ENCODE peak calls at places on chromosomes 13 and 19, in four cellular contexts. G, F, M and O are unnamed samples.

GRCh38 chr19:1104452-1105216 is 840 bp downstream of the GPX4 start:
- DNase-seq in G (peak), F (peak), M (peak), O (peak)

GRCh38 chr13:114095486-114095885 is 36.9 kb downstream of the RASA3 start:
- DNase-seq in G (no peak), F (no peak), M (no peak), O (no peak)

GRCh38 chr19:44260695-44261446 is 1.2 kb downstream of the ZNF233 start:
- DNase-seq in G (no peak), F (no peak), M (no peak), O (no peak)

GRCh38 chr13:114121496-114122466 is 10.6 kb downstream of the RASA3 start:
- DNase-seq in G (no peak), M (no peak), F (no peak), O (peak)

GRCh38 chr13:74289861-74290260 is 155.7 kb upstream of the KLF12 start:
- DNase-seq in G (no peak), F (no peak), M (peak), O (no peak)

GRCh38 chr13:48808689-48809088 is 155.0 kb downstream of the CYSLTR2 start:
- DNase-seq in G (no peak), F (no peak), M (no peak), O (peak)

GRCh38 chr13:100561599-100562204 is 26.9 kb downstream of the GGACT start:
- DNase-seq in G (no peak), M (no peak), F (no peak), O (no peak)

GRCh38 chr19:40862785-40863184 is 12.5 kb upstream of the CYP2A6 start:
- DNase-seq in F (no peak), G (no peak), M (no peak), O (no peak)

GRCh38 chr19:43934055-43934984 is 762 bp downstream of the ZNF45 start:
- DNase-seq in M (no peak), G (peak), F (no peak), O (no peak)

GRCh38 chr13:41652735-41653361 is 195.5 kb downstream of the RGCC start:
- DNase-seq in G (peak), M (peak), F (no peak), O (peak)

GRCh38 chr19:13783565-13784500 is 9.6 kb downstream of the C19orf53 start:
- DNase-seq in F (no peak), M (no peak), G (no peak), O (no peak)

GRCh38 chr19:32822916-32823746 is 46.4 kb downstream of the SLC7A9 start:
- DNase-seq in M (no peak), G (no peak), F (no peak), O (no peak)

GRCh38 chr13:96673825-96674224 is 320.5 kb downstream of the OXGR1 start:
- DNase-seq in G (peak), F (no peak), M (no peak), O (no peak)

GRCh38 chr19:7619671-7620441 is 9.5 kb downstream of the XAB2 start:
- DNase-seq in M (no peak), F (no peak), G (no peak), O (no peak)

GRCh38 chr13:83780201-83780600 is 102.1 kb downstream of the SLITRK1 start:
- DNase-seq in F (no peak), M (no peak), G (peak), O (peak)

GRCh38 chr13:103255587-103256301 is 189.5 kb upstream of the SLC10A2 start:
- DNase-seq in G (no peak), F (no peak), M (peak), O (no peak)

GRCh38 chr19:45423589-45424190 is at the start of gene ERCC1:
- DNase-seq in G (peak), F (peak), M (peak), O (peak)

GRCh38 chr19:6239401-6239844 is 40.4 kb downstream of the MLLT1 start:
- DNase-seq in G (no peak), F (no peak), M (no peak), O (no peak)

GRCh38 chr19:47183579-47183978 is 47.4 kb downstream of the BBC3 start:
- DNase-seq in G (no peak), F (no peak), M (no peak), O (no peak)

GRCh38 chr19:32859591-32859990 is 10.0 kb downstream of the SLC7A9 start:
- DNase-seq in G (no peak), F (no peak), M (no peak), O (no peak)

GRCh38 chr13:41916173-41916954 is 44.5 kb downstream of the VWA8 start:
- DNase-seq in F (no peak), G (no peak), M (no peak), O (no peak)

GRCh38 chr19:43636121-43636683 is 3.4 kb downstream of the CADM4 start:
- DNase-seq in F (no peak), G (no peak), M (no peak), O (no peak)

GRCh38 chr13:49812806-49813205 is 20.3 kb upstream of the KPNA3 start:
- DNase-seq in F (no peak), M (no peak), G (no peak), O (no peak)

GRCh38 chr19:51271015-51271600 is 20.2 kb downstream of the SIGLECL1 start:
- DNase-seq in F (no peak), M (no peak), G (no peak), O (no peak)

GRCh38 chr13:74206855-74207254 is 72.7 kb upstream of the KLF12 start:
- DNase-seq in M (no peak), G (no peak), F (no peak), O (no peak)

GRCh38 chr19:8561071-8561764 is 16.0 kb downstream of the MYO1F start:
- DNase-seq in M (no peak), G (no peak), F (no peak), O (no peak)

GRCh38 chr13:112574476-112575294 is 13.3 kb downstream of the TUBGCP3 start:
- DNase-seq in G (no peak), F (no peak), M (no peak), O (no peak)

GRCh38 chr19:17264641-17264979 is at the start of gene USHBP1:
- DNase-seq in G (peak), M (no peak), F (no peak), O (no peak)